ENCODE peak calls at places on chromosomes 13 and 19, in six cellular contexts. One of them, this sample, is unnamed.

GRCh38 chr13:33353646-33354045 is 68.1 kb upstream of the STARD13 start:
- DNase-seq in NCI-H146: no peak
- DNase-seq in cardiac muscle cell: no peak
- DNase-seq in activated CD4-positive, alpha-beta T cell treated with anti-CD3 and anti-CD28 coated beads, Interleukin-2, amount 50 U/mL, for 1 hour: no peak
- DNase-seq in uterus: no peak
- DNase-seq in spleen: no peak
- DNase-seq in this sample: no peak

GRCh38 chr13:98184796-98185195 is 7.7 kb upstream of the RNF113B start:
- DNase-seq in uterus: no peak
- DNase-seq in activated CD4-positive, alpha-beta T cell treated with anti-CD3 and anti-CD28 coated beads, Interleukin-2, amount 50 U/mL, for 1 hour: no peak
- DNase-seq in NCI-H146: no peak
- DNase-seq in cardiac muscle cell: no peak
- DNase-seq in spleen: no peak
- DNase-seq in this sample: no peak

GRCh38 chr19:1650627-1651009 is 1.8 kb downstream of the TCF3 start:
- DNase-seq in activated CD4-positive, alpha-beta T cell treated with anti-CD3 and anti-CD28 coated beads, Interleukin-2, amount 50 U/mL, for 1 hour: peak
- DNase-seq in uterus: no peak
- DNase-seq in cardiac muscle cell: peak
- DNase-seq in NCI-H146: no peak
- DNase-seq in spleen: peak
- DNase-seq in this sample: no peak

GRCh38 chr19:53503126-53503525 is 34.8 kb upstream of the ZNF331 start:
- DNase-seq in spleen: no peak
- DNase-seq in cardiac muscle cell: no peak
- DNase-seq in NCI-H146: peak
- DNase-seq in activated CD4-positive, alpha-beta T cell treated with anti-CD3 and anti-CD28 coated beads, Interleukin-2, amount 50 U/mL, for 1 hour: no peak
- DNase-seq in uterus: no peak
- DNase-seq in this sample: peak

GRCh38 chr13:32947411-32947810 is 68.8 kb upstream of the KL start:
- DNase-seq in activated CD4-positive, alpha-beta T cell treated with anti-CD3 and anti-CD28 coated beads, Interleukin-2, amount 50 U/mL, for 1 hour: no peak
- DNase-seq in NCI-H146: no peak
- DNase-seq in spleen: no peak
- DNase-seq in uterus: no peak
- DNase-seq in cardiac muscle cell: no peak
- DNase-seq in this sample: no peak

GRCh38 chr19:8609210-8610040 is 1.1 kb downstream of the ADAMTS10 start:
- DNase-seq in activated CD4-positive, alpha-beta T cell treated with anti-CD3 and anti-CD28 coated beads, Interleukin-2, amount 50 U/mL, for 1 hour: peak
- DNase-seq in cardiac muscle cell: peak
- DNase-seq in NCI-H146: no peak
- DNase-seq in spleen: no peak
- DNase-seq in uterus: peak
- DNase-seq in this sample: no peak

GRCh38 chr19:5479958-5480357 is 24.7 kb downstream of the ZNRF4 start:
- DNase-seq in uterus: no peak
- DNase-seq in spleen: no peak
- DNase-seq in activated CD4-positive, alpha-beta T cell treated with anti-CD3 and anti-CD28 coated beads, Interleukin-2, amount 50 U/mL, for 1 hour: no peak
- DNase-seq in NCI-H146: peak
- DNase-seq in cardiac muscle cell: no peak
- DNase-seq in this sample: peak

GRCh38 chr13:33087790-33088189 is 71.6 kb downstream of the KL start:
- DNase-seq in uterus: no peak
- DNase-seq in activated CD4-positive, alpha-beta T cell treated with anti-CD3 and anti-CD28 coated beads, Interleukin-2, amount 50 U/mL, for 1 hour: no peak
- DNase-seq in NCI-H146: no peak
- DNase-seq in cardiac muscle cell: no peak
- DNase-seq in spleen: no peak
- DNase-seq in this sample: no peak

GRCh38 chr13:26628706-26629105 is 71.2 kb downstream of the WASF3 start:
- DNase-seq in NCI-H146: peak
- DNase-seq in activated CD4-positive, alpha-beta T cell treated with anti-CD3 and anti-CD28 coated beads, Interleukin-2, amount 50 U/mL, for 1 hour: no peak
- DNase-seq in cardiac muscle cell: peak
- DNase-seq in spleen: no peak
- DNase-seq in uterus: no peak
- DNase-seq in this sample: peak

GRCh38 chr19:5122121-5122400 is 153.1 kb downstream of the KDM4B start:
- DNase-seq in spleen: no peak
- DNase-seq in NCI-H146: no peak
- DNase-seq in uterus: no peak
- DNase-seq in cardiac muscle cell: no peak
- DNase-seq in activated CD4-positive, alpha-beta T cell treated with anti-CD3 and anti-CD28 coated beads, Interleukin-2, amount 50 U/mL, for 1 hour: no peak
- DNase-seq in this sample: no peak

GRCh38 chr13:50787316-50788195 is 55.9 kb downstream of the DLEU7 start:
- DNase-seq in uterus: no peak
- DNase-seq in activated CD4-positive, alpha-beta T cell treated with anti-CD3 and anti-CD28 coated beads, Interleukin-2, amount 50 U/mL, for 1 hour: no peak
- DNase-seq in NCI-H146: peak
- DNase-seq in spleen: no peak
- DNase-seq in cardiac muscle cell: no peak
- DNase-seq in this sample: no peak

GRCh38 chr19:42657551-42657950 is 62.8 kb upstream of the CEACAM8 start:
- DNase-seq in cardiac muscle cell: no peak
- DNase-seq in NCI-H146: no peak
- DNase-seq in uterus: no peak
- DNase-seq in spleen: no peak
- DNase-seq in activated CD4-positive, alpha-beta T cell treated with anti-CD3 and anti-CD28 coated beads, Interleukin-2, amount 50 U/mL, for 1 hour: no peak
- DNase-seq in this sample: no peak

GRCh38 chr19:40667602-40668001 is 22.8 kb downstream of the NUMBL start:
- DNase-seq in NCI-H146: no peak
- DNase-seq in cardiac muscle cell: no peak
- DNase-seq in activated CD4-positive, alpha-beta T cell treated with anti-CD3 and anti-CD28 coated beads, Interleukin-2, amount 50 U/mL, for 1 hour: no peak
- DNase-seq in uterus: no peak
- DNase-seq in spleen: peak
- DNase-seq in this sample: no peak

GRCh38 chr13:23584275-23584674 is 14.1 kb downstream of the TNFRSF19 start:
- DNase-seq in NCI-H146: no peak
- DNase-seq in activated CD4-positive, alpha-beta T cell treated with anti-CD3 and anti-CD28 coated beads, Interleukin-2, amount 50 U/mL, for 1 hour: no peak
- DNase-seq in spleen: no peak
- DNase-seq in uterus: no peak
- DNase-seq in cardiac muscle cell: no peak
- DNase-seq in this sample: no peak

GRCh38 chr19:54420068-54420382 is 4.8 kb downstream of the TTYH1 start:
- DNase-seq in uterus: no peak
- DNase-seq in cardiac muscle cell: no peak
- DNase-seq in spleen: no peak
- DNase-seq in activated CD4-positive, alpha-beta T cell treated with anti-CD3 and anti-CD28 coated beads, Interleukin-2, amount 50 U/mL, for 1 hour: no peak
- DNase-seq in NCI-H146: no peak
- DNase-seq in this sample: no peak

GRCh38 chr19:56333506-56333905 is 18.9 kb upstream of the ZSCAN5A start:
- DNase-seq in uterus: no peak
- DNase-seq in NCI-H146: peak
- DNase-seq in activated CD4-positive, alpha-beta T cell treated with anti-CD3 and anti-CD28 coated beads, Interleukin-2, amount 50 U/mL, for 1 hour: peak
- DNase-seq in cardiac muscle cell: peak
- DNase-seq in spleen: no peak
- DNase-seq in this sample: peak

GRCh38 chr13:30339721-30340366 is 32.5 kb upstream of the KATNAL1 start:
- DNase-seq in NCI-H146: no peak
- DNase-seq in cardiac muscle cell: no peak
- DNase-seq in activated CD4-positive, alpha-beta T cell treated with anti-CD3 and anti-CD28 coated beads, Interleukin-2, amount 50 U/mL, for 1 hour: no peak
- DNase-seq in uterus: no peak
- DNase-seq in spleen: no peak
- DNase-seq in this sample: no peak

GRCh38 chr19:38718747-38719543 is 25.3 kb downstream of the CAPN12 start:
- DNase-seq in spleen: no peak
- DNase-seq in uterus: no peak
- DNase-seq in activated CD4-positive, alpha-beta T cell treated with anti-CD3 and anti-CD28 coated beads, Interleukin-2, amount 50 U/mL, for 1 hour: no peak
- DNase-seq in NCI-H146: no peak
- DNase-seq in cardiac muscle cell: peak
- DNase-seq in this sample: no peak

GRCh38 chr19:33634361-33635091 is 12.8 kb downstream of the CHST8 start:
- DNase-seq in activated CD4-positive, alpha-beta T cell treated with anti-CD3 and anti-CD28 coated beads, Interleukin-2, amount 50 U/mL, for 1 hour: no peak
- DNase-seq in spleen: no peak
- DNase-seq in NCI-H146: no peak
- DNase-seq in uterus: no peak
- DNase-seq in cardiac muscle cell: no peak
- DNase-seq in this sample: no peak